ENCODE peak calls at places on chromosomes 11 and 22, in four cellular contexts. G is activated CD4-positive, alpha-beta T cell treated with anti-CD3 and anti-CD28 coated beads, Interleukin-2, amount 10 ng/mL, durations not matched to agents 7 days and 5 days; Y is NCI-H82; F is esophagus squamous epithelium. T is an unnamed sample.

GRCh38 chr11:86748296-86748695 is 52.0 kb upstream of the PRSS23 start:
- DNase-seq in G (no peak), Y (no peak), F (no peak), T (no peak)

GRCh38 chr11:11027271-11027670 is 169.4 kb upstream of the ZBED5 start:
- DNase-seq in G (no peak), Y (no peak), F (no peak), T (no peak)

GRCh38 chr22:49500076-49500460 is 327.6 kb downstream of the BRD1 start:
- DNase-seq in G (no peak), Y (no peak), F (no peak), T (no peak)

GRCh38 chr11:18615628-18616392 is 16.2 kb downstream of the MISFA start:
- DNase-seq in G (no peak), Y (no peak), F (no peak), T (peak)

GRCh38 chr22:37501610-37502341 is 15.6 kb upstream of the MFNG start:
- DNase-seq in G (no peak), Y (peak), F (no peak), T (no peak)

GRCh38 chr11:94968334-94968958 is 4.9 kb downstream of the CWC15 start:
- DNase-seq in G (no peak), Y (no peak), F (no peak), T (peak)

GRCh38 chr11:62372871-62373270 is 35.6 kb downstream of the ASRGL1 start:
- DNase-seq in G (peak), Y (no peak), F (no peak), T (no peak)

GRCh38 chr22:21984793-21985192 is 2.2 kb upstream of the TOP3B start:
- DNase-seq in G (no peak), Y (peak), F (no peak), T (no peak)

GRCh38 chr11:4095509-4096230 is 1.1 kb downstream of the RRM1 start:
- DNase-seq in G (no peak), Y (no peak), F (no peak), T (peak)

T was measured in AML-193.